ENCODE peak calls at places on chromosomes 7 and 10, in four cellular contexts. J, S, H and B are unnamed samples.

GRCh38 chr10:130621231-130621775 is 485.1 kb downstream of the GLRX3 start:
- DNase-seq in S (no peak), H (no peak), J (no peak), B (no peak)

GRCh38 chr10:71974489-71975011 is 10.4 kb downstream of the CHST3 start:
- DNase-seq in S (no peak), J (no peak), H (peak; percentile 86), B (no peak)

GRCh38 chr10:117609095-117609821 is 66.7 kb downstream of the EMX2 start:
- DNase-seq in J (no peak), H (peak; percentile 65), S (no peak), B (peak; percentile 73)

GRCh38 chr7:1081931-1082401 is 5.9 kb upstream of the GPER1 start:
- DNase-seq in S (no peak), J (no peak), H (peak; percentile 36), B (no peak)

GRCh38 chr7:158329686-158330085 is 257.9 kb downstream of the PTPRN2 start:
- DNase-seq in J (no peak), H (no peak), S (no peak), B (no peak)

GRCh38 chr7:108181073-108181985 is 51.2 kb upstream of the LAMB4 start:
- DNase-seq in H (peak; percentile 64), J (no peak), S (no peak), B (peak; percentile 19)

GRCh38 chr10:84177541-84178386 is 4.2 kb downstream of the GPR15LG start:
- DNase-seq in S (no peak), H (no peak), J (peak; percentile 41), B (no peak)

GRCh38 chr7:135692055-135692454 is 29.7 kb downstream of the STMP1 start:
- DNase-seq in S (no peak), J (no peak), H (peak; percentile 73), B (no peak)

GRCh38 chr10:132711618-132712051 is 74.3 kb downstream of the NKX6-2 start:
- DNase-seq in H (no peak), S (no peak), J (no peak), B (no peak)

GRCh38 chr7:924541-925231 is 29.8 kb downstream of the ADAP1 start:
- DNase-seq in H (no peak), J (no peak), S (peak; percentile 39), B (no peak)

GRCh38 chr10:28130267-28130666 is 131.4 kb upstream of the ODAD2 start:
- DNase-seq in H (peak; percentile 82), J (no peak), S (no peak), B (peak; percentile 50)

GRCh38 chr7:158935062-158935461 is 78.7 kb downstream of the DYNC2I1 start:
- DNase-seq in J (no peak), S (no peak), H (no peak), B (no peak)

GRCh38 chr7:71682841-71683341 is 550.9 kb downstream of the GALNT17 start:
- DNase-seq in J (no peak), S (no peak), H (no peak), B (no peak)

GRCh38 chr10:110268931-110269640 is 35.6 kb downstream of the SMNDC1 start:
- DNase-seq in J (no peak), H (no peak), S (no peak), B (no peak)

GRCh38 chr10:5254488-5254887 is 57.9 kb downstream of the AKR1C4 start:
- DNase-seq in S (no peak), H (no peak), J (no peak), B (no peak)

GRCh38 chr10:103394180-103394579 is 2.1 kb downstream of the ATP5MK start:
- DNase-seq in S (no peak), J (no peak), H (no peak), B (no peak)

GRCh38 chr10:92990615-92991014 is 70.0 kb upstream of the CYP26C1 start:
- DNase-seq in J (no peak), S (no peak), H (peak; percentile 5), B (no peak)

GRCh38 chr10:119640384-119640783 is 10.8 kb upstream of the BAG3 start:
- DNase-seq in S (no peak), J (no peak), H (no peak), B (no peak)

GRCh38 chr10:78944658-78945333 is 124.0 kb upstream of the ZMIZ1 start:
- DNase-seq in J (no peak), H (peak; percentile 77), S (peak; percentile 75), B (peak; percentile 93)

GRCh38 chr7:148286150-148286549 is 304.4 kb upstream of the C7orf33 start:
- DNase-seq in H (no peak), J (no peak), S (no peak), B (no peak)

GRCh38 chr7:14207154-14207553 is 217.7 kb upstream of the ETV1 start:
- DNase-seq in H (peak; percentile 17), J (no peak), S (no peak), B (no peak)

GRCh38 chr7:130909881-130910672 is 176.1 kb upstream of the KLF14 start:
- DNase-seq in J (no peak), H (peak; percentile 43), S (no peak), B (no peak)

GRCh38 chr10:63534723-63535122 is 13.5 kb downstream of the REEP3 start:
- DNase-seq in S (no peak), J (no peak), H (no peak), B (no peak)

GRCh38 chr7:157001920-157002818 is 8.3 kb downstream of the MNX1 start:
- DNase-seq in J (no peak), S (no peak), H (no peak), B (no peak)

GRCh38 chr7:47228386-47229014 is 353.4 kb downstream of the TNS3 start:
- DNase-seq in J (no peak), H (no peak), S (no peak), B (no peak)

GRCh38 chr10:49169776-49170175 is 18.4 kb downstream of the TMEM273 start:
- DNase-seq in H (no peak), S (no peak), J (no peak), B (no peak)

GRCh38 chr10:97911217-97911616 is 61.6 kb downstream of the GOLGA7B start:
- DNase-seq in J (no peak), S (no peak), H (no peak), B (no peak)

GRCh38 chr7:2209146-2209960 is 23.4 kb downstream of the MAD1L1 start:
- DNase-seq in H (peak; percentile 32), J (peak; percentile 8), S (peak; percentile 73), B (no peak)

GRCh38 chr7:74329225-74329624 is 40.0 kb downstream of the CLIP2 start:
- DNase-seq in S (no peak), J (no peak), H (no peak), B (no peak)

GRCh38 chr7:47498229-47499056 is 83.5 kb downstream of the TNS3 start:
- DNase-seq in H (no peak), J (no peak), S (no peak), B (no peak)